ENCODE peak calls at places on chromosome 22, in five cellular contexts. C is neural progenitor cell, G is colonic mucosa, I is K562, W is HCT116. B is an unnamed sample. For H3K36me3, the result is how much of the 10 kb centered on the place peaks cover.

GRCh38 chr22:31122532-31123291 is at the start of gene INPP5J:
- DNase-seq in C (peak), G (peak), I (no peak), W (peak), B (no peak)

GRCh38 chr22:37563153-37564081 is 3.1 kb downstream of the CDC42EP1 start:
- DNase-seq in C (no peak), G (peak), I (peak), W (peak), B (no peak)

GRCh38 chr22:25357056-25357455 is 137.6 kb downstream of the CRYBB2 start:
- DNase-seq in C (no peak), G (no peak), I (no peak), W (no peak), B (no peak)

GRCh38 chr22:49204599-49205214 is 623.0 kb downstream of the BRD1 start:
- DNase-seq in C (no peak), G (no peak), I (no peak), W (no peak), B (no peak)

GRCh38 chr22:26673485-26673884 is 16.1 kb downstream of the MIAT start:
- DNase-seq in C (no peak), G (peak), I (no peak), W (no peak), B (no peak)

GRCh38 chr22:38239101-38239761 is 33.6 kb downstream of the TMEM184B start:
- DNase-seq in C (no peak), G (no peak), I (no peak), W (no peak), B (no peak)

GRCh38 chr22:35310556-35311550 is 11.2 kb downstream of the TOM1 start:
- DNase-seq in C (peak), G (peak), I (no peak), W (no peak), B (peak)

GRCh38 chr22:23036684-23037428 is 33.5 kb upstream of the GNAZ start:
- DNase-seq in C (no peak), G (no peak), I (peak), W (no peak), B (no peak)

GRCh38 chr22:37909756-37910155 is 3.7 kb downstream of the MICALL1 start:
- DNase-seq in C (no peak), G (no peak), I (no peak), W (no peak), B (no peak)

GRCh38 chr22:49365191-49365837 is 462.4 kb downstream of the BRD1 start:
- DNase-seq in C (no peak), G (peak), I (no peak), W (no peak), B (no peak)

GRCh38 chr22:23192558-23192957 is 12.2 kb downstream of the BCR start:
- DNase-seq in C (no peak), G (no peak), I (no peak), W (no peak), B (no peak)

GRCh38 chr22:49010901-49011300 is 816.8 kb downstream of the BRD1 start:
- DNase-seq in C (no peak), G (no peak), I (no peak), W (no peak), B (no peak)

GRCh38 chr22:23533328-23533762 is 46.7 kb downstream of the IGLL1 start:
- DNase-seq in C (peak), G (no peak), I (peak), W (no peak), B (peak)

GRCh38 chr22:49723478-49724029 is 104.1 kb downstream of the BRD1 start:
- DNase-seq in C (no peak), G (no peak), I (no peak), W (no peak), B (no peak)

GRCh38 chr22:36238348-36239149 is 778 bp downstream of the APOL2 start:
- DNase-seq in C (no peak), G (peak), I (peak), W (no peak), B (peak)

GRCh38 chr22:31250740-31251330 is 38.7 kb downstream of the LIMK2 start:
- DNase-seq in C (no peak), G (no peak), I (no peak), W (no peak), B (no peak)

GRCh38 chr22:23705358-23705757 is 14.5 kb downstream of the RGL4 start:
- DNase-seq in C (no peak), G (no peak), I (no peak), W (no peak), B (no peak)

GRCh38 chr22:45531441-45531840 is 28.8 kb downstream of the FBLN1 start:
- DNase-seq in C (no peak), G (no peak), I (no peak), W (no peak), B (no peak)

GRCh38 chr22:18096823-18097222 is 13.8 kb upstream of the TUBA8 start:
- DNase-seq in C (no peak), G (no peak), I (no peak), W (no peak), B (no peak)

GRCh38 chr22:49790912-49791311 is 36.8 kb downstream of the BRD1 start:
- DNase-seq in C (no peak), G (no peak), I (no peak), W (no peak), B (no peak)

GRCh38 chr22:26901228-26901816 is 243.9 kb downstream of the MIAT start:
- DNase-seq in C (peak), G (no peak), I (no peak), W (no peak), B (no peak)

GRCh38 chr22:39496131-39496838 is 5.8 kb upstream of the MIEF1 start:
- DNase-seq in C (peak), G (peak), I (peak), W (peak), B (peak)

GRCh38 chr22:39212721-39213376 is 31.9 kb downstream of the PDGFB start:
- DNase-seq in C (peak), G (no peak), I (peak), W (peak), B (no peak)

GRCh38 chr22:39148024-39148726 is 4.3 kb downstream of the CBX7 start:
- DNase-seq in C (no peak), G (no peak), I (no peak), W (no peak), B (no peak)

GRCh38 chr22:19121631-19122142 is 525 bp downstream of the DGCR2 start:
- DNase-seq in C (peak), G (peak), I (peak), W (no peak), B (peak)

GRCh38 chr22:49267996-49268395 is 559.7 kb downstream of the BRD1 start:
- DNase-seq in C (no peak), G (no peak), I (no peak), W (no peak), B (no peak)

GRCh38 chr22:36781656-36782627 is 6.0 kb upstream of the IFT27 start:
- DNase-seq in C (peak), G (peak), I (peak), W (peak), B (peak)

GRCh38 chr22:39707816-39708215 is 137.3 kb downstream of the CACNA1I start:
- DNase-seq in C (no peak), G (no peak), I (no peak), W (no peak), B (no peak)

GRCh38 chr22:37021710-37022482 is 2.4 kb downstream of the MPST start:
- DNase-seq in C (peak), G (no peak), I (peak), W (peak), B (peak)

GRCh38 chr22:17884951-17885350 is 110.7 kb upstream of the BID start:
- DNase-seq in C (no peak), G (no peak), I (no peak), W (no peak), B (no peak)

DNA sequence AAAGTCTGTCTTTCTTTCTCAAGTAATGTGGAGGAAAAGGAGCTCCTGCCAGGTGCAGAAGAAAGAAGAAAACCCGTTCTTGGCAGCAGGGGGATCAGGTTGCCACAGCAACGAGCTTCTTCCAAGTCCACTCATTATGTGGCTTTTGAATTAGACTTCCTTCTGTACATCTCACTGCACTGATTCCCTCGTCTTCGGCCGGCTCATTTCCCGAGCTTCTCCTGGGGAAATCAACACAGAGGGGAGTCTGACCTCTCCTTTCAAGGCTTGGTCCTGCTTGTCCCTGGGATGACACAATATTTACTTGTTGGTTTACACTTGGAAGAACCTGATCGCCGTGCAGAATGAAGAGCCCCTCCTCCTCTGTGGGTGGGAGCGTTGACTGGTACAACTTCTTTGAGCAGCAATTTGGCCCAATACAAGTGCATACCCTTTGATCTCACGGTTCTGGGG is 35.3 kb downstream of the MCHR1 start:
- DNase-seq in C (peak), G (no peak), I (no peak), W (no peak), B (no peak)
- H3K9ac ChIP-seq in C (no peak), G (no peak), I (no peak), W (no peak), B (no peak)

DNA sequence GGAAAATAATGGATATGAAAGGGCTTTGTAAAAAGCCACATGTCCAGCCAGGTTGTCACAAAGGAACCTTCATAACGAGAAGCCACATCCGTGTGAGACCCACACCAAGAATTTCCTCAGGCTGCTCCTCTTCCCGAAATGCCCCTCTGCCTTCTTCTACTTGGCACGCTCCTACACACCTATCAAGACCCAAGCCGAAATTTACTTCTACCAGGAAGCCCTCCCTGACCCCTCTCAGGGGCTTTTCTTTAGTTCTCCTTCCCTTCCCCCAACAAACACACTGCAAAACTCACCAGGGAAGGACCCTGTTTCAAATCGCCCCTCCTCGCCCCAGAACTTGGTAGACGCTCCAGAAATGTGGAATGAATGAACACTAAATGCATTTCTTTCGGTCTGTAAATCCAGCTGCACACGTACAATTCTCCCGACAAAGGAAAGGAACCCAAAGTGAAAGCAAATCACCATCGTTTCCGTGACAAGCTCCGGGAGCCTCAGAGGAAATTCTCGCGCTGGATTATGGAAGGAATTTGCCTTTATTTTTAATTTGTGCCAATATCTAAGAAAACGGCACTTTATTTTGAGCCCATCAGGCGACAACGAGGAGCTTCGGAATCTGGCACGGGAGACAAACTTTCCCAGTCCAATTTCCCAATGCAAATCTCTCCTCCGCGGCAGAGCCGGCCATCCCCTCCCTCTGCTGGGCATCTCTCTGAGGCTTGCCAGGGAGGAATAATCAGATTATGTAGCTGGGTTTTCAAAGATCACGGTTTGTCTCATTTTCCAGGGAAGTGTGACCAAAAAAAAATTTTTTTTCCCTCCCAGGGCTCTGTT is 13.2 kb upstream of the SHISAL1 start:
- DNase-seq in C (peak), G (no peak), I (no peak), W (no peak), B (no peak)
- TF ChIP-seq CTCF in C (peak), G (no peak), I (no peak), W (no peak), B (no peak)

GRCh38 chr22:41600976-41601375 is 11.3 kb upstream of the PMM1 start:
- DNase-seq in C (no peak), G (no peak), I (no peak), W (no peak), B (no peak)
- H3K36me3 ChIP-seq in C (under half), G (under half), I (half or more), W (under half), B (under half)

GRCh38 chr22:46665751-46666280 is 45.6 kb downstream of the GRAMD4 start:
- DNase-seq in C (no peak), G (no peak), I (no peak), W (no peak), B (no peak)
- H3K9ac ChIP-seq in C (no peak), G (no peak), I (no peak), W (no peak), B (no peak)

DNA sequence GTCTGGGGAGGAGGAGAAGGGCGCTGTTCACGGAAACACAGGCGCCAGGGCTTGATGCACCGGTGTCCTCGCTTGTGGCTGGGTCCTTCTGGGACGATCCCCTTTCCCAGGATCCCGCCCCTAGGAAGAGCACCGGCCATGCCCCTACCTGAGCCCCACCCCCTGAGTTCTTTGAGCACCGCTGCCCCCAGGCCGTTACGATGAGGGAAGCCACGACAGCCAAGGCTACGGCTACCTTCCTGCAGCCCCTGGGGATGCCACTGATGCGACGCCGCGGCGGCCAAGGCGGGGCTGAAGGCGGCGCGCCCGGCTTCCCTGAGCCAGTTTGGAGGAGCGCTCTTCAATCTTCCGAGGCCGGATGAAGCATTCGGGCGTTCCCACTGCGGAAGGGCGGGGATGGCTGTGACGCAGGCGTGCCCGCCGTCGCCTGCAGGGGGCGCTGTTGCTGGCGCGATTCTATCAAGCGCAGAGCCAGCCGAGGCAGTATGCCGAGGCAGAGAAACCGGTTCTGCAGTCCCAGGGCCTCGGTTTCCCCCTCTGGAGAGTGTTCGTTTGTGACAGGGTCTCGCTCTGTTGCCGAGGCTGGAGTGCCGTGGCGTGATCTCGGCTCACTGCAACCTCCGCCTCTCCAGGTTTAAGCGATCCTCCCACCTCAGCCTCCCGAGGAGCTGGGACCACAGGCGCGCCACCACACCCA is 9.7 kb upstream of the NEFH start:
- DNase-seq in C (peak), G (peak), I (peak), W (peak), B (peak)
- TF ChIP-seq CTCF in C (peak), G (peak), I (peak), W (peak), B (peak)

DNA sequence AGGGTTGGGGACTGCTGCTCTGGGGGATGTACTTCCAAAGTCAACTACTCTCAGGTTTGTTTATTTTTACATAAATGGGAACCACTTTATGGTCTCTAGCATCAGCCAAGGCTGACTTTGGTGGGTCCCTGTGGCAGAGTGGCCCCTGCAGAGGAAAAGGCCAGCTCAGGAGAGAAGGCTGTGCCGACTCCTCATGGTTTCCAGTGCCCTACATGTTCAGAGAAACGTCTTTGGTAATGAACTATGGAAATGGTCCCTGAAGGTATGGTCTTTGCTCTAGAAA is 3.0 kb upstream of the ZDHHC8 start:
- DNase-seq in C (no peak), G (no peak), I (no peak), W (no peak), B (no peak)
- H3K36me3 ChIP-seq in C (under half), G (under half), I (under half), W (under half), B (under half)

GRCh38 chr22:28822930-28823481 is 22.6 kb upstream of the XBP1 start:
- DNase-seq in C (peak), G (peak), I (no peak), W (no peak), B (peak)
- H3K9ac ChIP-seq in C (no peak), G (peak), I (no peak), W (no peak), B (peak)

DNA sequence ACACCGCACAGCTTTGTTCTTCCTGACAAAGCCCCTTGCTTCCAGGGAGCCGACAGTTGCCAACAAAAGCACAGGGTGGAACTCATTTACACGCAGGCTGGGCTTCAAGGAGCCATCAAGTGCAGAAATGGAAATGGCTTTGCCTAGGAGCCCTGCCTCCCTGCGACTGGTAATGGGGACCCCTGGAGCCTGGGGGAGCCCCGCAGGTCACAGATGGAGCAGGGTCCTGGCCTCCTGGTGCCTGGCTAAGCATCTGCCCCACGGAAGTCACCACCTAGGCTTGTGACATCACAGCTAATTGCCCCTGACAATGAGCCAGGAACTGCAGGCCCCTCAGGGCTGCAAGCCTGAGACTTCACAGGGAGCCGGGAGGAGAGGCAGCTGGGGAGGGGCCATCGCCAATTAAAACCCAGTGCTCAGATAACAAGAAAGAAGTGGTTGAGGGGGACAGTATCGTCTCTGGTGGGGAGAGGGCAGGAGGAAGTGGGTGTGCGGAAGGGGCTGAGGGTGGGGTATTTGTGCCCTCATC is 66.8 kb downstream of the NFAM1 start:
- DNase-seq in C (peak), G (no peak), I (no peak), W (no peak), B (no peak)
- TF ChIP-seq CTCF in C (no peak), G (no peak), I (no peak), W (no peak), B (no peak)

GRCh38 chr22:30027791-30028190 is 52.5 kb upstream of the HORMAD2 start:
- DNase-seq in C (no peak), G (no peak), I (no peak), W (no peak), B (no peak)
- H3K36me3 ChIP-seq in C (under half), G (under half), I (under half), W (under half), B (under half)